ENCODE peak calls at places on chromosomes 11 and 22, in four cellular contexts. P is ureter, L is natural killer cell, W is brain pericyte. F is an unnamed sample.

GRCh38 chr11:134120921-134121526 is 52.2 kb downstream of the JAM3 start:
- DNase-seq in P (no peak), L (no peak), W (no peak), F (peak)

GRCh38 chr11:92808009-92808408 is 161.4 kb upstream of the MTNR1B start:
- DNase-seq in P (no peak), L (no peak), W (no peak), F (no peak)

GRCh38 chr11:12220305-12220704 is 109.9 kb downstream of the MICAL2 start:
- DNase-seq in P (no peak), L (no peak), W (no peak), F (peak)

GRCh38 chr11:62054081-62054480 is 69.7 kb upstream of the INCENP start:
- DNase-seq in P (no peak), L (no peak), W (no peak), F (no peak)

GRCh38 chr11:120912504-120912903 is 111.4 kb upstream of the TBCEL start:
- DNase-seq in P (no peak), L (no peak), W (no peak), F (no peak)

GRCh38 chr11:120682866-120683265 is 171.3 kb downstream of the GRIK4 start:
- DNase-seq in P (no peak), L (no peak), W (no peak), F (no peak)

GRCh38 chr11:76230392-76230791 is 24.1 kb upstream of the WNT11 start:
- DNase-seq in P (no peak), L (no peak), W (no peak), F (no peak)

GRCh38 chr11:9004310-9004945 is 627 bp upstream of the NRIP3 start:
- DNase-seq in P (no peak), L (no peak), W (no peak), F (no peak)

GRCh38 chr11:76783901-76784813 is 1.0 kb downstream of the TSKU start:
- DNase-seq in P (peak), L (no peak), W (no peak), F (no peak)

GRCh38 chr11:124098142-124098541 is 17.1 kb upstream of the VWA5A start:
- DNase-seq in P (no peak), L (no peak), W (no peak), F (no peak)

GRCh38 chr22:46937185-46937584 is 174.7 kb downstream of the TBC1D22A start:
- DNase-seq in P (no peak), L (no peak), W (no peak), F (no peak)

GRCh38 chr11:113387605-113388211 is at the start of gene ANKK1:
- DNase-seq in P (no peak), L (no peak), W (no peak), F (no peak)

GRCh38 chr22:35099883-35100282 is 33.9 kb downstream of the ISX start:
- DNase-seq in P (no peak), L (no peak), W (no peak), F (no peak)

GRCh38 chr11:29280452-29280851 is 736.4 kb downstream of the KCNA4 start:
- DNase-seq in P (no peak), L (no peak), W (no peak), F (no peak)

GRCh38 chr22:36165161-36165560 is 4.6 kb upstream of the APOL3 start:
- DNase-seq in P (no peak), L (no peak), W (no peak), F (no peak)

GRCh38 chr11:61472868-61473267 is 35.7 kb upstream of the LRRC10B start:
- DNase-seq in P (no peak), L (no peak), W (no peak), F (no peak)

GRCh38 chr22:44396727-44397722 is 84.3 kb upstream of the SHISAL1 start:
- DNase-seq in P (no peak), L (peak), W (no peak), F (no peak)

GRCh38 chr22:17980638-17981051 is 43.7 kb downstream of the MICAL3 start:
- DNase-seq in P (peak), L (peak), W (no peak), F (no peak)

GRCh38 chr11:82864268-82864667 is 36.0 kb downstream of the PRCP start:
- DNase-seq in P (peak), L (no peak), W (no peak), F (peak)

GRCh38 chr11:2667940-2668339 is 31.9 kb downstream of the KCNQ1OT1 start:
- DNase-seq in P (no peak), L (no peak), W (no peak), F (no peak)

GRCh38 chr11:61026121-61027031 is 54.9 kb downstream of the CD6 start:
- DNase-seq in P (no peak), L (no peak), W (no peak), F (no peak)

GRCh38 chr11:19646921-19647320 is 65.7 kb upstream of the NAV2 start:
- DNase-seq in P (peak), L (no peak), W (no peak), F (no peak)

GRCh38 chr11:7348432-7349298 is 97.0 kb downstream of the SYT9 start:
- DNase-seq in P (no peak), L (no peak), W (no peak), F (no peak)

GRCh38 chr11:17129003-17129402 is 51.5 kb upstream of the RPS13 start:
- DNase-seq in P (no peak), L (no peak), W (peak), F (no peak)

GRCh38 chr11:8022876-8023275 is 35.7 kb downstream of the EIF3F start:
- DNase-seq in P (peak), L (no peak), W (no peak), F (no peak)

GRCh38 chr22:48099671-48100070 is 1337.2 kb downstream of the TBC1D22A start:
- DNase-seq in P (no peak), L (no peak), W (no peak), F (no peak)

GRCh38 chr11:36793542-36793926 is 195.5 kb upstream of the RAG2 start:
- DNase-seq in P (no peak), L (no peak), W (no peak), F (no peak)

GRCh38 chr11:126127898-126128297 is 65.2 kb upstream of the CDON start:
- DNase-seq in P (no peak), L (no peak), W (no peak), F (no peak)

GRCh38 chr11:6611092-6612007 is 666 bp downstream of the TAF10 start:
- DNase-seq in P (no peak), L (no peak), W (no peak), F (no peak)

GRCh38 chr11:102940714-102941588 is 14.6 kb downstream of the MMP13 start:
- DNase-seq in P (peak), L (no peak), W (peak), F (peak)

GRCh38 chr22:28884754-28885375 is 1.5 kb downstream of the ZNRF3 start:
- DNase-seq in P (no peak), L (no peak), W (no peak), F (no peak)

GRCh38 chr22:19663821-19664325 is 50.4 kb upstream of the SEPTIN5 start:
- DNase-seq in P (no peak), L (no peak), W (peak), F (no peak)

GRCh38 chr22:43811777-43812148 is 342 bp downstream of the EFCAB6 start:
- DNase-seq in P (no peak), L (no peak), W (no peak), F (no peak)

GRCh38 chr11:130314184-130314748 is 451 bp downstream of the ZBTB44 start:
- DNase-seq in P (peak), L (peak), W (no peak), F (peak)

GRCh38 chr11:119809346-119809745 is 80.3 kb upstream of the NECTIN1 start:
- DNase-seq in P (no peak), L (no peak), W (no peak), F (no peak)

GRCh38 chr11:128042290-128042751 is 545.0 kb downstream of the ETS1 start:
- DNase-seq in P (no peak), L (no peak), W (no peak), F (no peak)